ENCODE peak calls at places on chromosomes 4 and X, in four cellular contexts. R is SK-N-MC, A is mucosa of descending colon, B is NCI-H2081. G is an unnamed sample.

GRCh38 chrX:55187281-55187680 is 32.9 kb upstream of the PAGE5 start:
- DNase-seq in B (no peak), R (no peak), A (no peak), G (no peak)

GRCh38 chr4:86092684-86093083 is 267.2 kb downstream of the MAPK10 start:
- DNase-seq in R (no peak), B (no peak), A (no peak), G (no peak)

GRCh38 chrX:1167466-1167865 is 45.0 kb downstream of the CRLF2 start:
- DNase-seq in B (no peak), R (no peak), A (no peak), G (no peak)

GRCh38 chr4:79964715-79965345 is 108.2 kb downstream of the ANTXR2 start:
- DNase-seq in A (peak), R (no peak), B (no peak), G (no peak)

GRCh38 chr4:122819708-122820449 is 6.8 kb upstream of the FGF2 start:
- DNase-seq in R (no peak), A (no peak), B (no peak), G (no peak)

GRCh38 chr4:132642196-132642817 is 506.8 kb upstream of the PCDH10 start:
- DNase-seq in B (peak), A (no peak), R (peak), G (no peak)

GRCh38 chr4:112183252-112183651 is 38.0 kb downstream of the FAM241A start:
- DNase-seq in A (no peak), R (no peak), B (no peak), G (no peak)

GRCh38 chr4:8830056-8830455 is 41.6 kb downstream of the HMX1 start:
- DNase-seq in B (no peak), A (no peak), R (no peak), G (peak)

GRCh38 chr4:181674315-181674714 is 568.9 kb upstream of the TENM3 start:
- DNase-seq in A (no peak), B (no peak), R (no peak), G (no peak)

GRCh38 chrX:105894721-105895120 is 72.4 kb downstream of the NRK start:
- DNase-seq in R (no peak), B (no peak), A (no peak), G (no peak)

GRCh38 chrX:15916704-15917084 is 62.1 kb upstream of the AP1S2 start:
- DNase-seq in R (no peak), A (no peak), B (no peak), G (no peak)

GRCh38 chr4:52037730-52038108 is 380 bp downstream of the SGCB start:
- DNase-seq in B (peak), R (no peak), A (peak), G (peak)

GRCh38 chr4:39631700-39632079 is 7.0 kb downstream of the SMIM14 start:
- DNase-seq in A (no peak), B (no peak), R (no peak), G (no peak)

GRCh38 chr4:176034498-176034897 is 31.1 kb upstream of the WDR17 start:
- DNase-seq in A (no peak), B (no peak), R (peak), G (no peak)

GRCh38 chr4:27490747-27491146 is 630.1 kb downstream of the STIM2 start:
- DNase-seq in A (no peak), R (no peak), B (no peak), G (no peak)

GRCh38 chr4:3767569-3768288 is 1.5 kb downstream of the ADRA2C start:
- DNase-seq in B (no peak), R (no peak), A (no peak), G (peak)

GRCh38 chr4:53622739-53623151 is 31.5 kb upstream of the LNX1 start:
- DNase-seq in A (no peak), B (no peak), R (no peak), G (no peak)

GRCh38 chr4:4659871-4660651 is 118.2 kb upstream of the STX18 start:
- DNase-seq in R (no peak), A (no peak), B (no peak), G (no peak)

GRCh38 chr4:90234916-90235547 is 107.8 kb downstream of the CCSER1 start:
- DNase-seq in A (no peak), R (no peak), B (peak), G (no peak)

GRCh38 chrX:119698835-119699234 is 5.9 kb upstream of the SEPTIN6 start:
- DNase-seq in B (peak), A (no peak), R (no peak), G (no peak)

GRCh38 chr4:5267418-5267817 is 216.1 kb downstream of the STK32B start:
- DNase-seq in B (no peak), A (no peak), R (no peak), G (no peak)

GRCh38 chr4:156252300-156253016 is 298.8 kb upstream of the CTSO start:
- DNase-seq in R (no peak), A (no peak), B (no peak), G (no peak)

GRCh38 chr4:17336524-17336941 is 175.4 kb downstream of the QDPR start:
- DNase-seq in B (no peak), A (peak), R (no peak), G (no peak)

GRCh38 chr4:54553001-54553400 is 104.8 kb upstream of the KIT start:
- DNase-seq in R (no peak), A (no peak), B (no peak), G (no peak)

GRCh38 chrX:47751670-47752069 is 85.0 kb upstream of the ZNF81 start:
- DNase-seq in R (no peak), A (peak), B (peak), G (no peak)

GRCh38 chrX:49066278-49066677 is 7.5 kb downstream of the CCDC120 start:
- DNase-seq in A (no peak), B (no peak), R (no peak), G (no peak)

GRCh38 chrX:47638816-47639215 is 9.1 kb upstream of the CFP start:
- DNase-seq in A (no peak), R (no peak), B (no peak), G (no peak)

GRCh38 chrX:85309717-85310116 is 65.9 kb downstream of the ZNF711 start:
- DNase-seq in R (no peak), B (no peak), A (no peak), G (no peak)

GRCh38 chr4:98950925-98951324 is 22.0 kb upstream of the EIF4E start:
- DNase-seq in A (no peak), R (no peak), B (no peak), G (no peak)

GRCh38 chrX:87900320-87900908 is 382.8 kb downstream of the KLHL4 start:
- DNase-seq in A (no peak), B (no peak), R (no peak), G (no peak)

GRCh38 chrX:112967903-112968302 is 127.3 kb upstream of the AMOT start:
- DNase-seq in R (no peak), A (no peak), B (no peak), G (no peak)

G was measured in ureter.